ENCODE peak calls at places on chromosomes 13 and 19, in six cellular contexts. One of them, this sample, is unnamed.

GRCh38 chr13:90498816-90499215 is 848.7 kb upstream of the MIR17HG start:
- DNase-seq in activated CD4-positive, alpha-beta memory T cell treated with anti-CD3 and anti-CD28 coated beads for 36 hours: no peak
- DNase-seq in activated T-cell treated with anti-CD3 and anti-CD28 coated beads for 4 hours: no peak
- DNase-seq in GF-D8: no peak
- DNase-seq in AG04449: no peak
- DNase-seq in fibroblast of the aortic adventitia: no peak
- DNase-seq in this sample: no peak

GRCh38 chr13:86731987-86732386 is 932.8 kb upstream of the SLITRK6 start:
- DNase-seq in activated CD4-positive, alpha-beta memory T cell treated with anti-CD3 and anti-CD28 coated beads for 36 hours: no peak
- DNase-seq in activated T-cell treated with anti-CD3 and anti-CD28 coated beads for 4 hours: no peak
- DNase-seq in GF-D8: no peak
- DNase-seq in AG04449: no peak
- DNase-seq in fibroblast of the aortic adventitia: no peak
- DNase-seq in this sample: no peak

GRCh38 chr13:20465218-20465879 is 60.3 kb downstream of the CRYL1 start:
- DNase-seq in activated CD4-positive, alpha-beta memory T cell treated with anti-CD3 and anti-CD28 coated beads for 36 hours: no peak
- DNase-seq in activated T-cell treated with anti-CD3 and anti-CD28 coated beads for 4 hours: no peak
- DNase-seq in GF-D8: no peak
- DNase-seq in AG04449: no peak
- DNase-seq in fibroblast of the aortic adventitia: peak
- DNase-seq in this sample: no peak

GRCh38 chr19:12156254-12157058 is at the start of gene ZNF625:
- DNase-seq in activated CD4-positive, alpha-beta memory T cell treated with anti-CD3 and anti-CD28 coated beads for 36 hours: peak
- DNase-seq in activated T-cell treated with anti-CD3 and anti-CD28 coated beads for 4 hours: no peak
- DNase-seq in GF-D8: peak
- DNase-seq in AG04449: peak
- DNase-seq in fibroblast of the aortic adventitia: peak
- DNase-seq in this sample: peak

GRCh38 chr19:29623726-29624488 is 17.8 kb downstream of the POP4 start:
- DNase-seq in activated CD4-positive, alpha-beta memory T cell treated with anti-CD3 and anti-CD28 coated beads for 36 hours: peak
- DNase-seq in activated T-cell treated with anti-CD3 and anti-CD28 coated beads for 4 hours: no peak
- DNase-seq in GF-D8: no peak
- DNase-seq in AG04449: no peak
- DNase-seq in fibroblast of the aortic adventitia: no peak
- DNase-seq in this sample: peak

GRCh38 chr13:34011552-34012085 is 193.7 kb downstream of the RFC3 start:
- DNase-seq in activated CD4-positive, alpha-beta memory T cell treated with anti-CD3 and anti-CD28 coated beads for 36 hours: no peak
- DNase-seq in activated T-cell treated with anti-CD3 and anti-CD28 coated beads for 4 hours: no peak
- DNase-seq in GF-D8: no peak
- DNase-seq in AG04449: no peak
- DNase-seq in fibroblast of the aortic adventitia: no peak
- DNase-seq in this sample: no peak

GRCh38 chr13:113724780-113725315 is 34.2 kb upstream of the TMEM255B start:
- DNase-seq in activated CD4-positive, alpha-beta memory T cell treated with anti-CD3 and anti-CD28 coated beads for 36 hours: peak
- DNase-seq in activated T-cell treated with anti-CD3 and anti-CD28 coated beads for 4 hours: peak
- DNase-seq in GF-D8: peak
- DNase-seq in AG04449: no peak
- DNase-seq in fibroblast of the aortic adventitia: peak
- DNase-seq in this sample: peak

GRCh38 chr13:76791290-76791664 is 94.9 kb downstream of the KCTD12 start:
- DNase-seq in activated CD4-positive, alpha-beta memory T cell treated with anti-CD3 and anti-CD28 coated beads for 36 hours: no peak
- DNase-seq in activated T-cell treated with anti-CD3 and anti-CD28 coated beads for 4 hours: no peak
- DNase-seq in GF-D8: no peak
- DNase-seq in AG04449: no peak
- DNase-seq in fibroblast of the aortic adventitia: no peak
- DNase-seq in this sample: no peak

GRCh38 chr13:43663474-43664090 is 123.2 kb downstream of the ENOX1 start:
- DNase-seq in activated CD4-positive, alpha-beta memory T cell treated with anti-CD3 and anti-CD28 coated beads for 36 hours: no peak
- DNase-seq in activated T-cell treated with anti-CD3 and anti-CD28 coated beads for 4 hours: no peak
- DNase-seq in GF-D8: no peak
- DNase-seq in AG04449: peak
- DNase-seq in fibroblast of the aortic adventitia: peak
- DNase-seq in this sample: no peak

GRCh38 chr13:66940113-66940512 is 290.0 kb downstream of the PCDH9 start:
- DNase-seq in activated CD4-positive, alpha-beta memory T cell treated with anti-CD3 and anti-CD28 coated beads for 36 hours: no peak
- DNase-seq in activated T-cell treated with anti-CD3 and anti-CD28 coated beads for 4 hours: no peak
- DNase-seq in GF-D8: no peak
- DNase-seq in AG04449: no peak
- DNase-seq in fibroblast of the aortic adventitia: no peak
- DNase-seq in this sample: no peak

GRCh38 chr19:39170398-39171231 is 26.1 kb upstream of the NCCRP1 start:
- DNase-seq in activated CD4-positive, alpha-beta memory T cell treated with anti-CD3 and anti-CD28 coated beads for 36 hours: no peak
- DNase-seq in activated T-cell treated with anti-CD3 and anti-CD28 coated beads for 4 hours: no peak
- DNase-seq in GF-D8: no peak
- DNase-seq in AG04449: no peak
- DNase-seq in fibroblast of the aortic adventitia: peak
- DNase-seq in this sample: no peak

GRCh38 chr19:1156305-1156801 is 17.7 kb downstream of the SBNO2 start:
- DNase-seq in activated CD4-positive, alpha-beta memory T cell treated with anti-CD3 and anti-CD28 coated beads for 36 hours: no peak
- DNase-seq in activated T-cell treated with anti-CD3 and anti-CD28 coated beads for 4 hours: no peak
- DNase-seq in GF-D8: no peak
- DNase-seq in AG04449: no peak
- DNase-seq in fibroblast of the aortic adventitia: peak
- DNase-seq in this sample: no peak

GRCh38 chr13:52847682-52848432 is 583 bp downstream of the PCDH8 start:
- DNase-seq in activated CD4-positive, alpha-beta memory T cell treated with anti-CD3 and anti-CD28 coated beads for 36 hours: no peak
- DNase-seq in activated T-cell treated with anti-CD3 and anti-CD28 coated beads for 4 hours: no peak
- DNase-seq in GF-D8: no peak
- DNase-seq in AG04449: no peak
- DNase-seq in fibroblast of the aortic adventitia: no peak
- DNase-seq in this sample: no peak

GRCh38 chr13:91369432-91369831 is 21.9 kb downstream of the MIR17HG start:
- DNase-seq in activated CD4-positive, alpha-beta memory T cell treated with anti-CD3 and anti-CD28 coated beads for 36 hours: peak
- DNase-seq in activated T-cell treated with anti-CD3 and anti-CD28 coated beads for 4 hours: no peak
- DNase-seq in GF-D8: no peak
- DNase-seq in AG04449: no peak
- DNase-seq in fibroblast of the aortic adventitia: peak
- DNase-seq in this sample: peak

GRCh38 chr13:78183737-78184136 is 265.1 kb upstream of the EDNRB start:
- DNase-seq in activated CD4-positive, alpha-beta memory T cell treated with anti-CD3 and anti-CD28 coated beads for 36 hours: no peak
- DNase-seq in activated T-cell treated with anti-CD3 and anti-CD28 coated beads for 4 hours: no peak
- DNase-seq in GF-D8: no peak
- DNase-seq in AG04449: no peak
- DNase-seq in fibroblast of the aortic adventitia: peak
- DNase-seq in this sample: no peak

GRCh38 chr13:48412881-48413351 is at the start of gene LPAR6:
- DNase-seq in activated CD4-positive, alpha-beta memory T cell treated with anti-CD3 and anti-CD28 coated beads for 36 hours: peak
- DNase-seq in activated T-cell treated with anti-CD3 and anti-CD28 coated beads for 4 hours: no peak
- DNase-seq in GF-D8: peak
- DNase-seq in AG04449: no peak
- DNase-seq in fibroblast of the aortic adventitia: peak
- DNase-seq in this sample: peak

GRCh38 chr19:17618281-17618903 is 62.9 kb downstream of the COLGALT1 start:
- DNase-seq in activated CD4-positive, alpha-beta memory T cell treated with anti-CD3 and anti-CD28 coated beads for 36 hours: no peak
- DNase-seq in activated T-cell treated with anti-CD3 and anti-CD28 coated beads for 4 hours: no peak
- DNase-seq in GF-D8: no peak
- DNase-seq in AG04449: no peak
- DNase-seq in fibroblast of the aortic adventitia: no peak
- DNase-seq in this sample: no peak

GRCh38 chr13:52862358-52863206 is 14.1 kb upstream of the PCDH8 start:
- DNase-seq in activated CD4-positive, alpha-beta memory T cell treated with anti-CD3 and anti-CD28 coated beads for 36 hours: peak
- DNase-seq in activated T-cell treated with anti-CD3 and anti-CD28 coated beads for 4 hours: no peak
- DNase-seq in GF-D8: no peak
- DNase-seq in AG04449: no peak
- DNase-seq in fibroblast of the aortic adventitia: no peak
- DNase-seq in this sample: peak

GRCh38 chr19:4606921-4607678 is 32.2 kb upstream of the TNFAIP8L1 start:
- DNase-seq in activated CD4-positive, alpha-beta memory T cell treated with anti-CD3 and anti-CD28 coated beads for 36 hours: no peak
- DNase-seq in activated T-cell treated with anti-CD3 and anti-CD28 coated beads for 4 hours: no peak
- DNase-seq in GF-D8: no peak
- DNase-seq in AG04449: no peak
- DNase-seq in fibroblast of the aortic adventitia: peak
- DNase-seq in this sample: peak

GRCh38 chr19:16985403-16985802 is 41.2 kb downstream of the CPAMD8 start:
- DNase-seq in activated CD4-positive, alpha-beta memory T cell treated with anti-CD3 and anti-CD28 coated beads for 36 hours: no peak
- DNase-seq in activated T-cell treated with anti-CD3 and anti-CD28 coated beads for 4 hours: no peak
- DNase-seq in GF-D8: no peak
- DNase-seq in AG04449: no peak
- DNase-seq in fibroblast of the aortic adventitia: no peak
- DNase-seq in this sample: no peak

GRCh38 chr19:51022526-51022925 is 3.0 kb upstream of the KLK10 start:
- DNase-seq in activated CD4-positive, alpha-beta memory T cell treated with anti-CD3 and anti-CD28 coated beads for 36 hours: no peak
- DNase-seq in activated T-cell treated with anti-CD3 and anti-CD28 coated beads for 4 hours: no peak
- DNase-seq in GF-D8: no peak
- DNase-seq in AG04449: no peak
- DNase-seq in fibroblast of the aortic adventitia: no peak
- DNase-seq in this sample: no peak

GRCh38 chr13:74132768-74133656 is 1.2 kb downstream of the KLF12 start:
- DNase-seq in activated CD4-positive, alpha-beta memory T cell treated with anti-CD3 and anti-CD28 coated beads for 36 hours: peak
- DNase-seq in activated T-cell treated with anti-CD3 and anti-CD28 coated beads for 4 hours: peak
- DNase-seq in GF-D8: no peak
- DNase-seq in AG04449: no peak
- DNase-seq in fibroblast of the aortic adventitia: no peak
- DNase-seq in this sample: peak

GRCh38 chr19:2573916-2574315 is 98.0 kb downstream of the GADD45B start:
- DNase-seq in activated CD4-positive, alpha-beta memory T cell treated with anti-CD3 and anti-CD28 coated beads for 36 hours: no peak
- DNase-seq in activated T-cell treated with anti-CD3 and anti-CD28 coated beads for 4 hours: no peak
- DNase-seq in GF-D8: no peak
- DNase-seq in AG04449: no peak
- DNase-seq in fibroblast of the aortic adventitia: no peak
- DNase-seq in this sample: no peak

GRCh38 chr19:13070425-13071140 is 32.1 kb downstream of the LYL1 start:
- DNase-seq in activated CD4-positive, alpha-beta memory T cell treated with anti-CD3 and anti-CD28 coated beads for 36 hours: no peak
- DNase-seq in activated T-cell treated with anti-CD3 and anti-CD28 coated beads for 4 hours: no peak
- DNase-seq in GF-D8: no peak
- DNase-seq in AG04449: no peak
- DNase-seq in fibroblast of the aortic adventitia: no peak
- DNase-seq in this sample: no peak

GRCh38 chr13:67023088-67023893 is 206.8 kb downstream of the PCDH9 start:
- DNase-seq in activated CD4-positive, alpha-beta memory T cell treated with anti-CD3 and anti-CD28 coated beads for 36 hours: no peak
- DNase-seq in activated T-cell treated with anti-CD3 and anti-CD28 coated beads for 4 hours: no peak
- DNase-seq in GF-D8: peak
- DNase-seq in AG04449: peak
- DNase-seq in fibroblast of the aortic adventitia: peak
- DNase-seq in this sample: peak

GRCh38 chr13:77860621-77861020 is 58.0 kb downstream of the EDNRB start:
- DNase-seq in activated CD4-positive, alpha-beta memory T cell treated with anti-CD3 and anti-CD28 coated beads for 36 hours: no peak
- DNase-seq in activated T-cell treated with anti-CD3 and anti-CD28 coated beads for 4 hours: no peak
- DNase-seq in GF-D8: no peak
- DNase-seq in AG04449: no peak
- DNase-seq in fibroblast of the aortic adventitia: peak
- DNase-seq in this sample: no peak

GRCh38 chr19:48292798-48293197 is 22.9 kb downstream of the ZNF114 start:
- DNase-seq in activated CD4-positive, alpha-beta memory T cell treated with anti-CD3 and anti-CD28 coated beads for 36 hours: no peak
- DNase-seq in activated T-cell treated with anti-CD3 and anti-CD28 coated beads for 4 hours: no peak
- DNase-seq in GF-D8: no peak
- DNase-seq in AG04449: no peak
- DNase-seq in fibroblast of the aortic adventitia: peak
- DNase-seq in this sample: no peak

GRCh38 chr13:94339116-94339687 is 140.3 kb downstream of the DCT start:
- DNase-seq in activated CD4-positive, alpha-beta memory T cell treated with anti-CD3 and anti-CD28 coated beads for 36 hours: no peak
- DNase-seq in activated T-cell treated with anti-CD3 and anti-CD28 coated beads for 4 hours: no peak
- DNase-seq in GF-D8: no peak
- DNase-seq in AG04449: no peak
- DNase-seq in fibroblast of the aortic adventitia: no peak
- DNase-seq in this sample: no peak

GRCh38 chr19:3062165-3063105 is at the start of gene TLE5:
- DNase-seq in activated CD4-positive, alpha-beta memory T cell treated with anti-CD3 and anti-CD28 coated beads for 36 hours: peak
- DNase-seq in activated T-cell treated with anti-CD3 and anti-CD28 coated beads for 4 hours: peak
- DNase-seq in GF-D8: no peak
- DNase-seq in AG04449: no peak
- DNase-seq in fibroblast of the aortic adventitia: no peak
- DNase-seq in this sample: peak

GRCh38 chr19:55353803-55354697 is 469 bp downstream of the COX6B2 start:
- DNase-seq in activated CD4-positive, alpha-beta memory T cell treated with anti-CD3 and anti-CD28 coated beads for 36 hours: peak
- DNase-seq in activated T-cell treated with anti-CD3 and anti-CD28 coated beads for 4 hours: peak
- DNase-seq in GF-D8: no peak
- DNase-seq in AG04449: no peak
- DNase-seq in fibroblast of the aortic adventitia: peak
- DNase-seq in this sample: peak

GRCh38 chr19:28710278-28710677 is 502.7 kb downstream of the UQCRFS1 start:
- DNase-seq in activated CD4-positive, alpha-beta memory T cell treated with anti-CD3 and anti-CD28 coated beads for 36 hours: no peak
- DNase-seq in activated T-cell treated with anti-CD3 and anti-CD28 coated beads for 4 hours: no peak
- DNase-seq in GF-D8: peak
- DNase-seq in AG04449: peak
- DNase-seq in fibroblast of the aortic adventitia: peak
- DNase-seq in this sample: no peak

GRCh38 chr13:24618219-24618955 is 61.8 kb upstream of the ATP12A start:
- DNase-seq in activated CD4-positive, alpha-beta memory T cell treated with anti-CD3 and anti-CD28 coated beads for 36 hours: peak
- DNase-seq in activated T-cell treated with anti-CD3 and anti-CD28 coated beads for 4 hours: peak
- DNase-seq in GF-D8: no peak
- DNase-seq in AG04449: no peak
- DNase-seq in fibroblast of the aortic adventitia: no peak
- DNase-seq in this sample: peak

GRCh38 chr13:60352644-60353043 is 44.4 kb upstream of the TDRD3 start:
- DNase-seq in activated CD4-positive, alpha-beta memory T cell treated with anti-CD3 and anti-CD28 coated beads for 36 hours: no peak
- DNase-seq in activated T-cell treated with anti-CD3 and anti-CD28 coated beads for 4 hours: no peak
- DNase-seq in GF-D8: no peak
- DNase-seq in AG04449: no peak
- DNase-seq in fibroblast of the aortic adventitia: no peak
- DNase-seq in this sample: no peak

GRCh38 chr13:98105929-98106336 is 37.0 kb upstream of the FARP1 start:
- DNase-seq in activated CD4-positive, alpha-beta memory T cell treated with anti-CD3 and anti-CD28 coated beads for 36 hours: no peak
- DNase-seq in activated T-cell treated with anti-CD3 and anti-CD28 coated beads for 4 hours: no peak
- DNase-seq in GF-D8: no peak
- DNase-seq in AG04449: no peak
- DNase-seq in fibroblast of the aortic adventitia: peak
- DNase-seq in this sample: no peak

GRCh38 chr13:89755729-89756492 is 1591.6 kb upstream of the MIR17HG start:
- DNase-seq in activated CD4-positive, alpha-beta memory T cell treated with anti-CD3 and anti-CD28 coated beads for 36 hours: no peak
- DNase-seq in activated T-cell treated with anti-CD3 and anti-CD28 coated beads for 4 hours: no peak
- DNase-seq in GF-D8: peak
- DNase-seq in AG04449: no peak
- DNase-seq in fibroblast of the aortic adventitia: no peak
- DNase-seq in this sample: no peak

GRCh38 chr13:45851171-45851889 is at the start of gene SIAH3:
- DNase-seq in activated CD4-positive, alpha-beta memory T cell treated with anti-CD3 and anti-CD28 coated beads for 36 hours: peak
- DNase-seq in activated T-cell treated with anti-CD3 and anti-CD28 coated beads for 4 hours: no peak
- DNase-seq in GF-D8: no peak
- DNase-seq in AG04449: no peak
- DNase-seq in fibroblast of the aortic adventitia: peak
- DNase-seq in this sample: peak

GRCh38 chr13:112056739-112057433 is 10.1 kb upstream of the SOX1 start:
- DNase-seq in activated CD4-positive, alpha-beta memory T cell treated with anti-CD3 and anti-CD28 coated beads for 36 hours: no peak
- DNase-seq in activated T-cell treated with anti-CD3 and anti-CD28 coated beads for 4 hours: no peak
- DNase-seq in GF-D8: no peak
- DNase-seq in AG04449: no peak
- DNase-seq in fibroblast of the aortic adventitia: no peak
- DNase-seq in this sample: no peak

GRCh38 chr13:42384265-42384664 is 112.3 kb downstream of the AKAP11 start:
- DNase-seq in activated CD4-positive, alpha-beta memory T cell treated with anti-CD3 and anti-CD28 coated beads for 36 hours: no peak
- DNase-seq in activated T-cell treated with anti-CD3 and anti-CD28 coated beads for 4 hours: no peak
- DNase-seq in GF-D8: no peak
- DNase-seq in AG04449: no peak
- DNase-seq in fibroblast of the aortic adventitia: no peak
- DNase-seq in this sample: no peak

GRCh38 chr19:42693760-42694350 is 46.4 kb downstream of the PSG3 start:
- DNase-seq in activated CD4-positive, alpha-beta memory T cell treated with anti-CD3 and anti-CD28 coated beads for 36 hours: peak
- DNase-seq in activated T-cell treated with anti-CD3 and anti-CD28 coated beads for 4 hours: no peak
- DNase-seq in GF-D8: no peak
- DNase-seq in AG04449: no peak
- DNase-seq in fibroblast of the aortic adventitia: peak
- DNase-seq in this sample: peak

This sample was measured in activated CD8-positive, alpha-beta T cell treated with anti-CD3 and anti-CD28 coated beads for 36 hours.